ENCODE peak calls at places on chromosomes 11 and 22, in five cellular contexts. X is pancreas, H is PC-3, N is ovary, R is BE2C. U is an unnamed sample.

GRCh38 chr22:35154937-35155387 is 89.0 kb downstream of the ISX start:
- DNase-seq in N (peak; percentile 30), R (peak; percentile 78), H (peak; percentile 71), X (peak; percentile 52), U (peak; percentile 26)

GRCh38 chr11:67584205-67584880 is 731 bp downstream of the GSTP1 start:
- DNase-seq in X (peak; percentile 83), H (peak; percentile 19), R (peak; percentile 49), N (peak; percentile 74), U (peak; percentile 75)

GRCh38 chr11:71490044-71490730 is 36.9 kb upstream of the KRTAP5-7 start:
- DNase-seq in H (no peak), R (no peak), X (no peak), N (no peak), U (no peak)

GRCh38 chr11:61129608-61130523 is 27.6 kb downstream of the CD5 start:
- DNase-seq in X (peak; percentile 92), R (peak; percentile 79), N (peak; percentile 92), H (peak; percentile 97), U (peak; percentile 84)

GRCh38 chr11:9004310-9004945 is 627 bp upstream of the NRIP3 start:
- DNase-seq in R (no peak), X (peak; percentile 18), N (peak; percentile 23), H (no peak), U (no peak)

GRCh38 chr11:70528046-70528793 is 129.9 kb downstream of the CTTN start:
- DNase-seq in X (no peak), R (peak; percentile 4), H (no peak), N (peak; percentile 5), U (no peak)

GRCh38 chr22:27868738-27869282 is 50.2 kb downstream of the PITPNB start:
- DNase-seq in H (no peak), X (no peak), R (no peak), N (no peak), U (no peak)

GRCh38 chr11:58530236-58530635 is 22.3 kb upstream of the OR5B21 start:
- DNase-seq in N (no peak), H (no peak), X (no peak), R (no peak), U (no peak)

GRCh38 chr11:58788355-58789023 is 56.0 kb downstream of the GLYATL2 start:
- DNase-seq in R (peak; percentile 28), X (peak; percentile 74), N (peak; percentile 18), H (peak; percentile 91), U (no peak)

GRCh38 chr11:117843666-117844484 is 19.3 kb upstream of the FXYD2 start:
- DNase-seq in X (peak; percentile 84), N (peak; percentile 88), R (peak; percentile 83), H (peak; percentile 82), U (peak; percentile 85)

GRCh38 chr22:44088976-44089570 is 65.0 kb downstream of the PARVB start:
- DNase-seq in N (no peak), X (no peak), H (no peak), R (no peak), U (peak; percentile 66)

GRCh38 chr11:3203221-3204043 is 15.2 kb downstream of the MRGPRG start:
- DNase-seq in H (peak; percentile 45), X (no peak), N (peak; percentile 7), R (peak; percentile 33), U (peak; percentile 13)

GRCh38 chr11:129208863-129209262 is 16.7 kb upstream of the ARHGAP32 start:
- DNase-seq in N (no peak), R (no peak), X (no peak), H (no peak), U (no peak)

GRCh38 chr11:61756452-61757212 is 4.2 kb downstream of the MYRF start:
- DNase-seq in N (no peak), X (peak; percentile 89), H (peak; percentile 65), R (no peak), U (no peak)

GRCh38 chr11:15941206-15941770 is 415.1 kb downstream of the SOX6 start:
- DNase-seq in H (no peak), N (peak; percentile 27), R (no peak), X (peak; percentile 32), U (peak; percentile 27)

GRCh38 chr11:132655187-132655855 is 877.0 kb downstream of the OPCML start:
- DNase-seq in N (no peak), R (no peak), H (no peak), X (no peak), U (no peak)

GRCh38 chr11:102575016-102575415 is 44.5 kb upstream of the MMP7 start:
- DNase-seq in N (no peak), H (no peak), X (no peak), R (no peak), U (no peak)

GRCh38 chr11:315051-315481 is 1.2 kb downstream of the IFITM1 start:
- DNase-seq in H (no peak), N (no peak), X (no peak), R (no peak), U (no peak)

GRCh38 chr22:44384563-44384940 is 71.8 kb upstream of the SHISAL1 start:
- DNase-seq in X (no peak), H (no peak), R (no peak), N (peak; percentile 5), U (no peak)

GRCh38 chr11:119029340-119030028 is 1.2 kb downstream of the SLC37A4 start:
- DNase-seq in H (peak; percentile 16), X (peak; percentile 80), R (no peak), N (no peak), U (no peak)

GRCh38 chr11:19913236-19913892 is 200.7 kb downstream of the NAV2 start:
- DNase-seq in N (no peak), X (peak; percentile 19), H (no peak), R (no peak), U (no peak)

GRCh38 chr11:43518407-43519165 is 159.9 kb downstream of the TTC17 start:
- DNase-seq in H (no peak), N (no peak), X (no peak), R (no peak), U (no peak)

GRCh38 chr11:126113515-126113957 is 50.9 kb upstream of the CDON start:
- DNase-seq in N (peak; percentile 86), H (peak; percentile 98), R (peak; percentile 94), X (peak; percentile 93), U (peak; percentile 85)

GRCh38 chr22:49767355-49768062 is 60.2 kb downstream of the BRD1 start:
- DNase-seq in X (peak; percentile 27), H (peak; percentile 59), N (no peak), R (peak; percentile 52), U (peak; percentile 7)

GRCh38 chr11:96324912-96325311 is 18.1 kb downstream of the MAML2 start:
- DNase-seq in N (no peak), X (no peak), H (peak; percentile 66), R (no peak), U (no peak)

GRCh38 chr11:71927813-71928738 is at the start of gene XNDC1N:
- DNase-seq in N (peak; percentile 70), H (peak; percentile 93), X (no peak), R (peak; percentile 83), U (peak; percentile 47)

GRCh38 chr11:104713366-104713765 is 184.9 kb downstream of the CASP12 start:
- DNase-seq in N (no peak), X (no peak), R (no peak), H (no peak), U (no peak)

GRCh38 chr22:26669060-26669481 is 11.7 kb downstream of the MIAT start:
- DNase-seq in N (no peak), H (peak; percentile 54), X (peak; percentile 88), R (peak; percentile 78), U (no peak)
- TF ChIP-seq CTCF in N (no peak), H (peak; percentile 54), X (peak; percentile 22), R (peak; percentile 71), U (peak; percentile 43)

GRCh38 chr11:35360059-35360530 is 59.3 kb downstream of the SLC1A2 start:
- DNase-seq in N (no peak), H (no peak), X (no peak), R (no peak), U (no peak)
- H3K4me1 ChIP-seq in N (peaks cover 1% of the 10 kb centered on the region), H (peaks cover 27% of the 10 kb centered on the region), X (peaks cover 29% of the 10 kb centered on the region), R (no peaks in the 10 kb centered on the region), U (peaks cover 43% of the 10 kb centered on the region)

GRCh38 chr22:36532466-36532865 is 3.5 kb upstream of the EIF3D start:
- DNase-seq in N (no peak), X (no peak), H (no peak), R (no peak), U (no peak)

GRCh38 chr22:36528336-36528735 is 630 bp downstream of the EIF3D start:
- DNase-seq in N (no peak), X (no peak), H (no peak), R (no peak), U (no peak)

GRCh38 chr22:36528795-36529718 is at the start of gene EIF3D:
- DNase-seq in R (peak; percentile 97), H (peak; percentile 98), N (peak; percentile 98), X (peak; percentile 99), U (peak; percentile 98)
- TF ChIP-seq CTCF in R (no peak), H (no peak), N (no peak), X (no peak), U (no peak)

GRCh38 chr22:19886605-19887250 is 32.1 kb upstream of the GNB1L start:
- DNase-seq in H (no peak), X (no peak), N (no peak), R (peak; percentile 3), U (peak; percentile 17)
- H3K4me1 ChIP-seq in H (peaks cover 21% of the 10 kb centered on the region), X (no peaks in the 10 kb centered on the region), N (peaks cover 3% of the 10 kb centered on the region), R (peaks cover 15% of the 10 kb centered on the region), U (peaks cover 15% of the 10 kb centered on the region)

DNA sequence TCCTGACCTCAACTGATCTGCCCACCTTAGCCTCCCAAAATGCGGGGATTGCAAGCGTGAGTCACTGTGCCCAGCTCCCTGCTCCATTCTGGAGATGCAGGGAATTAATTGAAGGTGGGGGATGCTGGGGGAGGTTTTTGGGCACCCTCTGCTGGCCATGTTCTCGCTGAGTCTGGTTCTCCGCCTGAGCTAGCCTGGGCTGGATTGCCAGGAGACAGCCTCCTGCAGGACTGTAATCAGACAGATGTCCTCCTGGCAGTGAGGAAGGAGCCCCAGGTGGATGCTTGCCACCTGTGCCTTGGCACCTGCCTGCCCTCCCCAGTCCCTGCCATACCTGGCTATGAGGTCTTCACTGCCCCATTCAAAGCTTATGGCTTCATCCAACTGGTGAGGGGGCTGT is 5.4 kb downstream of the MTFP1 start:
- DNase-seq in R (no peak), X (no peak), N (no peak), H (no peak), U (no peak)
- TF ChIP-seq CTCF in R (no peak), X (no peak), N (no peak), H (no peak), U (no peak)

DNA sequence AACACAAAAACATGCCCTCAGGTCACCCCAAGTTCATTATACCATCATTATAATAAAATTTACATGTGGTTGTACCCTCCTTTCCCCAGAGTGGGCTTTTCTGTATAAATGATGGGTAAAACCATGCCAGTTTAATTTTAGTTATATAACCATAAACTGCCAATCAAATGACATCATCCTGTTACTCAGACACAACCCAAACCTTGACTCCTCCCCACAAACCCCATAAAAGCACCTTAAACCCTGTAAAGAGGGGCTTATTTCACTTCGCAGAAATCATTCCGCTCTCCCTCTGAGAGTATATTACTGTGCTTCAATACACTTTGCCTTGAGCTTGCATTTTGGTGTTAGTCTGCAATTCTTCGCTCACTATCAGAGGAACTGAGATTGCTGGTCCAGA is 5.5 kb upstream of the APOL3 start:
- DNase-seq in X (no peak), N (no peak), R (no peak), H (no peak), U (no peak)
- H3K4me1 ChIP-seq in X (no peaks in the 10 kb centered on the region), N (no peaks in the 10 kb centered on the region), R (no peaks in the 10 kb centered on the region), H (no peaks in the 10 kb centered on the region), U (peaks cover 14% of the 10 kb centered on the region)

GRCh38 chr11:68690671-68691401 is 6.5 kb downstream of the GAL start:
- DNase-seq in X (no peak), R (no peak), N (no peak), H (no peak), U (no peak)
- TF ChIP-seq CTCF in X (no peak), R (no peak), N (no peak), H (peak; percentile 55), U (no peak)

U was measured in left ventricle myocardium inferior.